ENCODE peak calls at places on chromosomes 4 and X, in seven cellular contexts. One of them, this sample, is unnamed.
A peak's percentile ranks its signal among the peaks of the same experiment; 100 is the strongest.

GRCh38 chr4:28832445-28832844 is 1887.7 kb upstream of the PCDH7 start:
- DNase-seq in heart left ventricle: no peak
- DNase-seq in CD8-positive, alpha-beta memory T cell: no peak
- DNase-seq in cardiac muscle cell: no peak
- DNase-seq in body of pancreas: no peak
- DNase-seq in CD4-positive, CD25-positive, alpha-beta regulatory T cell: no peak
- DNase-seq in psoas muscle: no peak
- DNase-seq in this sample: no peak

GRCh38 chrX:154021131-154021611 is 1.5 kb upstream of the IRAK1 start:
- DNase-seq in heart left ventricle: no peak
- DNase-seq in CD8-positive, alpha-beta memory T cell: no peak
- DNase-seq in cardiac muscle cell: no peak
- DNase-seq in body of pancreas: no peak
- DNase-seq in CD4-positive, CD25-positive, alpha-beta regulatory T cell: no peak
- DNase-seq in psoas muscle: no peak
- DNase-seq in this sample: no peak

GRCh38 chr4:5812506-5813229 is 80.2 kb downstream of the CRMP1 start:
- DNase-seq in heart left ventricle: peak; percentile 32
- DNase-seq in CD8-positive, alpha-beta memory T cell: no peak
- DNase-seq in cardiac muscle cell: peak; percentile 75
- DNase-seq in body of pancreas: peak; percentile 38
- DNase-seq in CD4-positive, CD25-positive, alpha-beta regulatory T cell: peak; percentile 45
- DNase-seq in psoas muscle: no peak
- DNase-seq in this sample: peak; percentile 6

GRCh38 chr4:156581282-156581681 is 390.3 kb downstream of the PDGFC start:
- DNase-seq in heart left ventricle: no peak
- DNase-seq in CD8-positive, alpha-beta memory T cell: no peak
- DNase-seq in cardiac muscle cell: no peak
- DNase-seq in body of pancreas: no peak
- DNase-seq in CD4-positive, CD25-positive, alpha-beta regulatory T cell: no peak
- DNase-seq in psoas muscle: no peak
- DNase-seq in this sample: no peak

GRCh38 chr4:156915216-156915615 is 56.4 kb downstream of the PDGFC start:
- DNase-seq in heart left ventricle: no peak
- DNase-seq in CD8-positive, alpha-beta memory T cell: no peak
- DNase-seq in cardiac muscle cell: no peak
- DNase-seq in body of pancreas: no peak
- DNase-seq in CD4-positive, CD25-positive, alpha-beta regulatory T cell: no peak
- DNase-seq in psoas muscle: no peak
- DNase-seq in this sample: no peak

GRCh38 chrX:20654596-20655106 is 387.9 kb upstream of the RPS6KA3 start:
- DNase-seq in heart left ventricle: no peak
- DNase-seq in CD8-positive, alpha-beta memory T cell: no peak
- DNase-seq in cardiac muscle cell: no peak
- DNase-seq in body of pancreas: no peak
- DNase-seq in CD4-positive, CD25-positive, alpha-beta regulatory T cell: no peak
- DNase-seq in psoas muscle: no peak
- DNase-seq in this sample: no peak

GRCh38 chr4:42391981-42392380 is 5.3 kb upstream of the SHISA3 start:
- DNase-seq in heart left ventricle: peak; percentile 61
- DNase-seq in CD8-positive, alpha-beta memory T cell: no peak
- DNase-seq in cardiac muscle cell: peak; percentile 85
- DNase-seq in body of pancreas: no peak
- DNase-seq in CD4-positive, CD25-positive, alpha-beta regulatory T cell: no peak
- DNase-seq in psoas muscle: peak; percentile 25
- DNase-seq in this sample: no peak

GRCh38 chrX:150984164-150984824 is 1.2 kb downstream of the HMGB3 start:
- DNase-seq in heart left ventricle: no peak
- DNase-seq in CD8-positive, alpha-beta memory T cell: no peak
- DNase-seq in cardiac muscle cell: peak; percentile 25
- DNase-seq in body of pancreas: no peak
- DNase-seq in CD4-positive, CD25-positive, alpha-beta regulatory T cell: no peak
- DNase-seq in psoas muscle: no peak
- DNase-seq in this sample: no peak

GRCh38 chrX:148976571-148976970 is 476.2 kb downstream of the AFF2 start:
- DNase-seq in heart left ventricle: no peak
- DNase-seq in CD8-positive, alpha-beta memory T cell: no peak
- DNase-seq in cardiac muscle cell: no peak
- DNase-seq in body of pancreas: no peak
- DNase-seq in CD4-positive, CD25-positive, alpha-beta regulatory T cell: no peak
- DNase-seq in psoas muscle: no peak
- DNase-seq in this sample: no peak

GRCh38 chr4:16437836-16438235 is 211.6 kb upstream of the TAPT1 start:
- DNase-seq in heart left ventricle: no peak
- DNase-seq in CD8-positive, alpha-beta memory T cell: no peak
- DNase-seq in cardiac muscle cell: no peak
- DNase-seq in body of pancreas: no peak
- DNase-seq in CD4-positive, CD25-positive, alpha-beta regulatory T cell: no peak
- DNase-seq in psoas muscle: no peak
- DNase-seq in this sample: no peak

GRCh38 chr4:48081196-48081595 is 52.9 kb downstream of the TXK start:
- DNase-seq in heart left ventricle: no peak
- DNase-seq in CD8-positive, alpha-beta memory T cell: no peak
- DNase-seq in cardiac muscle cell: no peak
- DNase-seq in body of pancreas: no peak
- DNase-seq in CD4-positive, CD25-positive, alpha-beta regulatory T cell: no peak
- DNase-seq in psoas muscle: no peak
- DNase-seq in this sample: no peak

GRCh38 chr4:88706574-88706973 is 8.9 kb upstream of the NAP1L5 start:
- DNase-seq in heart left ventricle: peak; percentile 19
- DNase-seq in CD8-positive, alpha-beta memory T cell: no peak
- DNase-seq in cardiac muscle cell: peak; percentile 74
- DNase-seq in body of pancreas: peak; percentile 64
- DNase-seq in CD4-positive, CD25-positive, alpha-beta regulatory T cell: no peak
- DNase-seq in psoas muscle: peak; percentile 36
- DNase-seq in this sample: no peak

GRCh38 chr4:156623376-156623775 is 348.2 kb downstream of the PDGFC start:
- DNase-seq in heart left ventricle: no peak
- DNase-seq in CD8-positive, alpha-beta memory T cell: no peak
- DNase-seq in cardiac muscle cell: no peak
- DNase-seq in body of pancreas: no peak
- DNase-seq in CD4-positive, CD25-positive, alpha-beta regulatory T cell: no peak
- DNase-seq in psoas muscle: no peak
- DNase-seq in this sample: no peak

GRCh38 chrX:121103381-121103780 is 56.0 kb downstream of the GLUD2 start:
- DNase-seq in heart left ventricle: no peak
- DNase-seq in CD8-positive, alpha-beta memory T cell: no peak
- DNase-seq in cardiac muscle cell: no peak
- DNase-seq in body of pancreas: no peak
- DNase-seq in CD4-positive, CD25-positive, alpha-beta regulatory T cell: no peak
- DNase-seq in psoas muscle: no peak
- DNase-seq in this sample: no peak

GRCh38 chr4:153497091-153497531 is 31.0 kb downstream of the TMEM131L start:
- DNase-seq in heart left ventricle: no peak
- DNase-seq in CD8-positive, alpha-beta memory T cell: no peak
- DNase-seq in cardiac muscle cell: peak; percentile 42
- DNase-seq in body of pancreas: no peak
- DNase-seq in CD4-positive, CD25-positive, alpha-beta regulatory T cell: peak; percentile 90
- DNase-seq in psoas muscle: no peak
- DNase-seq in this sample: peak; percentile 63

GRCh38 chr4:102761478-102761790 is 666 bp upstream of the MANBA start:
- DNase-seq in heart left ventricle: no peak
- DNase-seq in CD8-positive, alpha-beta memory T cell: no peak
- DNase-seq in cardiac muscle cell: no peak
- DNase-seq in body of pancreas: no peak
- DNase-seq in CD4-positive, CD25-positive, alpha-beta regulatory T cell: no peak
- DNase-seq in psoas muscle: no peak
- DNase-seq in this sample: no peak

GRCh38 chr4:3801521-3801920 is 35.3 kb downstream of the ADRA2C start:
- DNase-seq in heart left ventricle: no peak
- DNase-seq in CD8-positive, alpha-beta memory T cell: no peak
- DNase-seq in cardiac muscle cell: no peak
- DNase-seq in body of pancreas: no peak
- DNase-seq in CD4-positive, CD25-positive, alpha-beta regulatory T cell: no peak
- DNase-seq in psoas muscle: no peak
- DNase-seq in this sample: no peak

GRCh38 chr4:156762851-156763250 is 208.7 kb downstream of the PDGFC start:
- DNase-seq in heart left ventricle: no peak
- DNase-seq in CD8-positive, alpha-beta memory T cell: no peak
- DNase-seq in cardiac muscle cell: no peak
- DNase-seq in body of pancreas: no peak
- DNase-seq in CD4-positive, CD25-positive, alpha-beta regulatory T cell: no peak
- DNase-seq in psoas muscle: no peak
- DNase-seq in this sample: no peak

GRCh38 chr4:14087459-14087858 is 459.9 kb upstream of the BOD1L1 start:
- DNase-seq in heart left ventricle: no peak
- DNase-seq in CD8-positive, alpha-beta memory T cell: no peak
- DNase-seq in cardiac muscle cell: no peak
- DNase-seq in body of pancreas: no peak
- DNase-seq in CD4-positive, CD25-positive, alpha-beta regulatory T cell: no peak
- DNase-seq in psoas muscle: no peak
- DNase-seq in this sample: no peak
- H3K9me3 ChIP-seq in heart left ventricle: no peaks in the 10 kb centered on the region
- H3K9me3 ChIP-seq in CD8-positive, alpha-beta memory T cell: no peaks in the 10 kb centered on the region
- H3K9me3 ChIP-seq in cardiac muscle cell: no peaks in the 10 kb centered on the region
- H3K9me3 ChIP-seq in body of pancreas: no peaks in the 10 kb centered on the region
- H3K9me3 ChIP-seq in CD4-positive, CD25-positive, alpha-beta regulatory T cell: no peaks in the 10 kb centered on the region
- H3K9me3 ChIP-seq in psoas muscle: no peaks in the 10 kb centered on the region
- H3K9me3 ChIP-seq in this sample: no peaks in the 10 kb centered on the region

DNA sequence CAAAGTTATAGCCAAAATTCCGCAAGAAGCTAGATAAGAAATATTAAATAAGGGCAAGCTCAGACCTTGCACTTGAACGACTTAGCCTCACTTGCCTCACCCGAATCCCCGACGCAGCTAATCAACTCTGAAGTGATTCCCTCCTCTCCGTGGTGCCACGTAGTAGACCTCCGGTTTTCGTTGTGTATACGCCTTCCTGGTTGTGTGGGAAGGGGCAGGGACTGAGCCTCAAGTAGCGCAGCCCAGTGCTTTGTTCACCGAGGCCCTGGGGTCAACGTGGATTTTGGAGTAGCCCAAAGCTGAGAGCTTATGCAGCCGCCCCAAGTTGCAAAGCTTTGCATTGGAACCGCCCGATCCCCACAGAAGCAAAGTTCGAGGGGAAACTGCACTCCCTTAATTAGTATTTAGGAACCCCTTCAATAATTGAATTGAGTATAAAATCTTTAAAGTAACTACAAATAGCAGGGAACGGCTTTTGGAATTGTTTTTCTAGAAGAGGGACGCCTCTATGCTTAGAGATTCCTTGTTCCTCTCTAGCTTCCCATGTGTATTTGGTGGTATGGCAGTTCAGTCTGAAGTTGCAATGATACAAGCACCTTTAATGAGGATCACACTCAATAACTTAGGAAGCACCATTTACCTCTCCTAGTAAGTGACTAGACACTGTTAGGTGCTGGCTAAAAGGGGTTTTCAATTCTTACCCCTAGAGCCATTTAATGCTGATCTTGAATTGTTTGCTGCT is 55.7 kb downstream of the LINC00632 start:
- DNase-seq in heart left ventricle: no peak
- DNase-seq in CD8-positive, alpha-beta memory T cell: no peak
- DNase-seq in cardiac muscle cell: peak; percentile 26
- DNase-seq in body of pancreas: peak; percentile 2
- DNase-seq in CD4-positive, CD25-positive, alpha-beta regulatory T cell: no peak
- DNase-seq in psoas muscle: no peak
- DNase-seq in this sample: no peak
- H3K27me3 ChIP-seq in heart left ventricle: no peaks in the 10 kb centered on the region
- H3K27me3 ChIP-seq in CD8-positive, alpha-beta memory T cell: no peaks in the 10 kb centered on the region
- H3K27me3 ChIP-seq in cardiac muscle cell: no peaks in the 10 kb centered on the region
- H3K27me3 ChIP-seq in body of pancreas: no peaks in the 10 kb centered on the region
- H3K27me3 ChIP-seq in CD4-positive, CD25-positive, alpha-beta regulatory T cell: no peaks in the 10 kb centered on the region
- H3K27me3 ChIP-seq in psoas muscle: peaks cover 23% of the 10 kb centered on the region
- H3K27me3 ChIP-seq in this sample: no peaks in the 10 kb centered on the region

GRCh38 chr4:492412-492811 is 6.5 kb downstream of the ZNF721 start:
- DNase-seq in heart left ventricle: no peak
- DNase-seq in CD8-positive, alpha-beta memory T cell: no peak
- DNase-seq in cardiac muscle cell: no peak
- DNase-seq in body of pancreas: no peak
- DNase-seq in CD4-positive, CD25-positive, alpha-beta regulatory T cell: no peak
- DNase-seq in psoas muscle: no peak
- DNase-seq in this sample: no peak
- H3K9me3 ChIP-seq in heart left ventricle: no peaks in the 10 kb centered on the region
- H3K9me3 ChIP-seq in CD8-positive, alpha-beta memory T cell: peaks cover 18% of the 10 kb centered on the region
- H3K9me3 ChIP-seq in cardiac muscle cell: no peaks in the 10 kb centered on the region
- H3K9me3 ChIP-seq in body of pancreas: no peaks in the 10 kb centered on the region
- H3K9me3 ChIP-seq in CD4-positive, CD25-positive, alpha-beta regulatory T cell: peaks cover 45% of the 10 kb centered on the region
- H3K9me3 ChIP-seq in psoas muscle: peaks cover 8% of the 10 kb centered on the region
- H3K9me3 ChIP-seq in this sample: peaks cover 18% of the 10 kb centered on the region

GRCh38 chr4:1407657-1408333 is 1.6 kb upstream of the NKX1-1 start:
- DNase-seq in heart left ventricle: no peak
- DNase-seq in CD8-positive, alpha-beta memory T cell: no peak
- DNase-seq in cardiac muscle cell: no peak
- DNase-seq in body of pancreas: no peak
- DNase-seq in CD4-positive, CD25-positive, alpha-beta regulatory T cell: no peak
- DNase-seq in psoas muscle: no peak
- DNase-seq in this sample: no peak
- H3K27me3 ChIP-seq in heart left ventricle: peaks cover 82% of the 10 kb centered on the region
- H3K27me3 ChIP-seq in CD8-positive, alpha-beta memory T cell: peaks cover 11% of the 10 kb centered on the region
- H3K27me3 ChIP-seq in cardiac muscle cell: peaks cover 99% of the 10 kb centered on the region
- H3K27me3 ChIP-seq in body of pancreas: peaks cover 55% of the 10 kb centered on the region
- H3K27me3 ChIP-seq in CD4-positive, CD25-positive, alpha-beta regulatory T cell: peaks cover 7% of the 10 kb centered on the region
- H3K27me3 ChIP-seq in psoas muscle: peaks cover 96% of the 10 kb centered on the region
- H3K27me3 ChIP-seq in this sample: peaks cover 8% of the 10 kb centered on the region

GRCh38 chr4:7697821-7698220 is 241.8 kb downstream of the AFAP1 start:
- DNase-seq in heart left ventricle: no peak
- DNase-seq in CD8-positive, alpha-beta memory T cell: no peak
- DNase-seq in cardiac muscle cell: no peak
- DNase-seq in body of pancreas: no peak
- DNase-seq in CD4-positive, CD25-positive, alpha-beta regulatory T cell: no peak
- DNase-seq in psoas muscle: no peak
- DNase-seq in this sample: no peak

GRCh38 chr4:7699040-7699439 is 240.6 kb downstream of the AFAP1 start:
- DNase-seq in heart left ventricle: peak; percentile 45
- DNase-seq in CD8-positive, alpha-beta memory T cell: no peak
- DNase-seq in cardiac muscle cell: no peak
- DNase-seq in body of pancreas: peak; percentile 52
- DNase-seq in CD4-positive, CD25-positive, alpha-beta regulatory T cell: no peak
- DNase-seq in psoas muscle: peak; percentile 69
- DNase-seq in this sample: no peak

GRCh38 chr4:7700665-7701064 is 239.0 kb downstream of the AFAP1 start:
- DNase-seq in heart left ventricle: no peak
- DNase-seq in CD8-positive, alpha-beta memory T cell: no peak
- DNase-seq in cardiac muscle cell: no peak
- DNase-seq in body of pancreas: no peak
- DNase-seq in CD4-positive, CD25-positive, alpha-beta regulatory T cell: no peak
- DNase-seq in psoas muscle: no peak
- DNase-seq in this sample: no peak

GRCh38 chr4:7698586-7698985 is 241.1 kb downstream of the AFAP1 start:
- DNase-seq in heart left ventricle: no peak
- DNase-seq in CD8-positive, alpha-beta memory T cell: no peak
- DNase-seq in cardiac muscle cell: no peak
- DNase-seq in body of pancreas: no peak
- DNase-seq in CD4-positive, CD25-positive, alpha-beta regulatory T cell: no peak
- DNase-seq in psoas muscle: no peak
- DNase-seq in this sample: no peak

DNA sequence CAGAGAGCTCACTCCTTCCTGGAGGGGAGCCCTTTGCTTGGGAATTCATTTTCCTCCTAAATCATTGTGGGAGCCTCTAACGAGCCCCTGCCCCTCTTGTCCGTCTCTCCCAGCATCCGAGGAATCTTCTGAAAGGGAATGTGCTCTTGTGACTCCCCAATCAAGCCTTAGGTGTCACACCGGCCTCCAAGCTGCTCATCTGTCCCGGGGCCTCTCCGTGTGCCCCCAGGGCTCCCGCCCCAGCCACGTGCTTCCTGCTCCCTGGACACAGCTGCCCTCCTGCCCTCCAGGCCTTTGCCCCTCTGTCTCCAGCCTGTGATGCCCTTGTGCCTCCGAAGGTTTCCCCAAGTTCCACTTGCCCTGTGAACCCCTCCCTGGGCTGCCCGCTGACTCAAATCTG is 239.8 kb downstream of the AFAP1 start:
- DNase-seq in heart left ventricle: no peak
- DNase-seq in CD8-positive, alpha-beta memory T cell: no peak
- DNase-seq in cardiac muscle cell: no peak
- DNase-seq in body of pancreas: no peak
- DNase-seq in CD4-positive, CD25-positive, alpha-beta regulatory T cell: no peak
- DNase-seq in psoas muscle: no peak
- DNase-seq in this sample: no peak
- H3K9me3 ChIP-seq in heart left ventricle: no peaks in the 10 kb centered on the region
- H3K9me3 ChIP-seq in CD8-positive, alpha-beta memory T cell: no peaks in the 10 kb centered on the region
- H3K9me3 ChIP-seq in cardiac muscle cell: no peaks in the 10 kb centered on the region
- H3K9me3 ChIP-seq in body of pancreas: no peaks in the 10 kb centered on the region
- H3K9me3 ChIP-seq in CD4-positive, CD25-positive, alpha-beta regulatory T cell: no peaks in the 10 kb centered on the region
- H3K9me3 ChIP-seq in psoas muscle: no peaks in the 10 kb centered on the region
- H3K9me3 ChIP-seq in this sample: no peaks in the 10 kb centered on the region

This sample was measured in CD4-positive, alpha-beta memory T cell.